ENCODE peak calls at places on chromosome 21, in eight cellular contexts. One of them, this sample, is unnamed.

GRCh38 chr21:39006653-39007417 is 176.4 kb downstream of the PSMG1 start:
- DNase-seq in omental fat pad: no peak
- DNase-seq in GM03348: no peak
- DNase-seq in HuH-7: no peak
- DNase-seq in GM23248: no peak
- DNase-seq in A549: no peak
- DNase-seq in dorsolateral prefrontal cortex: no peak
- DNase-seq in SHP77 treated with DMSO at 0.1 percent for 48 hours: no peak
- DNase-seq in this sample: no peak

GRCh38 chr21:31316488-31317169 is 27.4 kb downstream of the TIAM1 start:
- DNase-seq in omental fat pad: no peak
- DNase-seq in GM03348: no peak
- DNase-seq in HuH-7: no peak
- DNase-seq in GM23248: peak; percentile 46
- DNase-seq in A549: no peak
- DNase-seq in dorsolateral prefrontal cortex: no peak
- DNase-seq in SHP77 treated with DMSO at 0.1 percent for 48 hours: no peak
- DNase-seq in this sample: no peak

GRCh38 chr21:44907966-44908364 is 12.7 kb downstream of the ITGB2 start:
- DNase-seq in omental fat pad: peak; percentile 31
- DNase-seq in GM03348: peak; percentile 61
- DNase-seq in HuH-7: no peak
- DNase-seq in GM23248: peak; percentile 50
- DNase-seq in A549: no peak
- DNase-seq in dorsolateral prefrontal cortex: no peak
- DNase-seq in SHP77 treated with DMSO at 0.1 percent for 48 hours: no peak
- DNase-seq in this sample: no peak

GRCh38 chr21:40471103-40471502 is 375.9 kb downstream of the DSCAM start:
- DNase-seq in omental fat pad: no peak
- DNase-seq in GM03348: no peak
- DNase-seq in HuH-7: no peak
- DNase-seq in GM23248: no peak
- DNase-seq in A549: no peak
- DNase-seq in dorsolateral prefrontal cortex: no peak
- DNase-seq in SHP77 treated with DMSO at 0.1 percent for 48 hours: no peak
- DNase-seq in this sample: no peak

GRCh38 chr21:31509108-31510017 is 150.1 kb upstream of the SOD1 start:
- DNase-seq in omental fat pad: no peak
- DNase-seq in GM03348: no peak
- DNase-seq in HuH-7: peak; percentile 17
- DNase-seq in GM23248: peak; percentile 45
- DNase-seq in A549: peak; percentile 44
- DNase-seq in dorsolateral prefrontal cortex: peak; percentile 71
- DNase-seq in SHP77 treated with DMSO at 0.1 percent for 48 hours: peak; percentile 18
- DNase-seq in this sample: peak; percentile 81

GRCh38 chr21:32858628-32859027 is 87.1 kb upstream of the PAXBP1 start:
- DNase-seq in omental fat pad: no peak
- DNase-seq in GM03348: no peak
- DNase-seq in HuH-7: no peak
- DNase-seq in GM23248: no peak
- DNase-seq in A549: no peak
- DNase-seq in dorsolateral prefrontal cortex: no peak
- DNase-seq in SHP77 treated with DMSO at 0.1 percent for 48 hours: no peak
- DNase-seq in this sample: no peak

GRCh38 chr21:15206514-15206913 is 141.7 kb upstream of the NRIP1 start:
- DNase-seq in omental fat pad: no peak
- DNase-seq in GM03348: no peak
- DNase-seq in HuH-7: no peak
- DNase-seq in GM23248: no peak
- DNase-seq in A549: no peak
- DNase-seq in dorsolateral prefrontal cortex: no peak
- DNase-seq in SHP77 treated with DMSO at 0.1 percent for 48 hours: no peak
- DNase-seq in this sample: no peak

GRCh38 chr21:44986471-44987291 is 46.9 kb downstream of the SLX9 start:
- DNase-seq in omental fat pad: no peak
- DNase-seq in GM03348: no peak
- DNase-seq in HuH-7: no peak
- DNase-seq in GM23248: no peak
- DNase-seq in A549: no peak
- DNase-seq in dorsolateral prefrontal cortex: no peak
- DNase-seq in SHP77 treated with DMSO at 0.1 percent for 48 hours: no peak
- DNase-seq in this sample: no peak

GRCh38 chr21:14964658-14965057 is 100.1 kb downstream of the NRIP1 start:
- DNase-seq in omental fat pad: no peak
- DNase-seq in GM03348: no peak
- DNase-seq in HuH-7: no peak
- DNase-seq in GM23248: no peak
- DNase-seq in A549: no peak
- DNase-seq in dorsolateral prefrontal cortex: no peak
- DNase-seq in SHP77 treated with DMSO at 0.1 percent for 48 hours: no peak
- DNase-seq in this sample: no peak

GRCh38 chr21:25626752-25627151 is 12.3 kb upstream of the JAM2 start:
- DNase-seq in omental fat pad: no peak
- DNase-seq in GM03348: no peak
- DNase-seq in HuH-7: no peak
- DNase-seq in GM23248: no peak
- DNase-seq in A549: no peak
- DNase-seq in dorsolateral prefrontal cortex: no peak
- DNase-seq in SHP77 treated with DMSO at 0.1 percent for 48 hours: no peak
- DNase-seq in this sample: no peak

GRCh38 chr21:26170471-26171309 is at the start of gene APP:
- DNase-seq in omental fat pad: peak; percentile 64
- DNase-seq in GM03348: peak; percentile 97
- DNase-seq in HuH-7: peak; percentile 86
- DNase-seq in GM23248: peak; percentile 92
- DNase-seq in A549: peak; percentile 61
- DNase-seq in dorsolateral prefrontal cortex: peak; percentile 84
- DNase-seq in SHP77 treated with DMSO at 0.1 percent for 48 hours: peak; percentile 41
- DNase-seq in this sample: peak; percentile 95

GRCh38 chr21:33948096-33948950 is 32.7 kb upstream of the ATP5PO start:
- DNase-seq in omental fat pad: no peak
- DNase-seq in GM03348: no peak
- DNase-seq in HuH-7: peak; percentile 30
- DNase-seq in GM23248: peak; percentile 79
- DNase-seq in A549: peak; percentile 53
- DNase-seq in dorsolateral prefrontal cortex: peak; percentile 88
- DNase-seq in SHP77 treated with DMSO at 0.1 percent for 48 hours: peak; percentile 91
- DNase-seq in this sample: peak; percentile 39

GRCh38 chr21:44700101-44701022 is 3.4 kb downstream of the KRTAP10-12 start:
- DNase-seq in omental fat pad: no peak
- DNase-seq in GM03348: no peak
- DNase-seq in HuH-7: no peak
- DNase-seq in GM23248: no peak
- DNase-seq in A549: no peak
- DNase-seq in dorsolateral prefrontal cortex: no peak
- DNase-seq in SHP77 treated with DMSO at 0.1 percent for 48 hours: no peak
- DNase-seq in this sample: no peak

GRCh38 chr21:41766051-41766882 is 585 bp downstream of the RIPK4 start:
- DNase-seq in omental fat pad: no peak
- DNase-seq in GM03348: no peak
- DNase-seq in HuH-7: no peak
- DNase-seq in GM23248: peak; percentile 37
- DNase-seq in A549: no peak
- DNase-seq in dorsolateral prefrontal cortex: no peak
- DNase-seq in SHP77 treated with DMSO at 0.1 percent for 48 hours: no peak
- DNase-seq in this sample: no peak

GRCh38 chr21:28256420-28256831 is 736.3 kb downstream of the LTN1 start:
- DNase-seq in omental fat pad: no peak
- DNase-seq in GM03348: no peak
- DNase-seq in HuH-7: peak; percentile 21
- DNase-seq in GM23248: peak; percentile 18
- DNase-seq in A549: no peak
- DNase-seq in dorsolateral prefrontal cortex: no peak
- DNase-seq in SHP77 treated with DMSO at 0.1 percent for 48 hours: no peak
- DNase-seq in this sample: no peak

GRCh38 chr21:30882907-30883597 is 1.7 kb upstream of the KRTAP11-1 start:
- DNase-seq in omental fat pad: no peak
- DNase-seq in GM03348: no peak
- DNase-seq in HuH-7: no peak
- DNase-seq in GM23248: no peak
- DNase-seq in A549: no peak
- DNase-seq in dorsolateral prefrontal cortex: no peak
- DNase-seq in SHP77 treated with DMSO at 0.1 percent for 48 hours: no peak
- DNase-seq in this sample: no peak

GRCh38 chr21:18443686-18444085 is 40.1 kb upstream of the TMPRSS15 start:
- DNase-seq in omental fat pad: no peak
- DNase-seq in GM03348: no peak
- DNase-seq in HuH-7: no peak
- DNase-seq in GM23248: no peak
- DNase-seq in A549: no peak
- DNase-seq in dorsolateral prefrontal cortex: no peak
- DNase-seq in SHP77 treated with DMSO at 0.1 percent for 48 hours: no peak
- DNase-seq in this sample: no peak

GRCh38 chr21:45865106-45865835 is 116.3 kb upstream of the COL6A1 start:
- DNase-seq in omental fat pad: peak; percentile 17
- DNase-seq in GM03348: peak; percentile 78
- DNase-seq in HuH-7: no peak
- DNase-seq in GM23248: peak; percentile 84
- DNase-seq in A549: no peak
- DNase-seq in dorsolateral prefrontal cortex: no peak
- DNase-seq in SHP77 treated with DMSO at 0.1 percent for 48 hours: no peak
- DNase-seq in this sample: no peak

GRCh38 chr21:16215193-16215592 is 485.4 kb downstream of the USP25 start:
- DNase-seq in omental fat pad: no peak
- DNase-seq in GM03348: no peak
- DNase-seq in HuH-7: no peak
- DNase-seq in GM23248: no peak
- DNase-seq in A549: no peak
- DNase-seq in dorsolateral prefrontal cortex: no peak
- DNase-seq in SHP77 treated with DMSO at 0.1 percent for 48 hours: no peak
- DNase-seq in this sample: no peak

GRCh38 chr21:37375866-37376574 is 9.4 kb downstream of the DYRK1A start:
- DNase-seq in omental fat pad: no peak
- DNase-seq in GM03348: no peak
- DNase-seq in HuH-7: no peak
- DNase-seq in GM23248: no peak
- DNase-seq in A549: no peak
- DNase-seq in dorsolateral prefrontal cortex: no peak
- DNase-seq in SHP77 treated with DMSO at 0.1 percent for 48 hours: no peak
- DNase-seq in this sample: no peak

GRCh38 chr21:44079446-44079845 is 27.8 kb upstream of the PWP2 start:
- DNase-seq in omental fat pad: no peak
- DNase-seq in GM03348: no peak
- DNase-seq in HuH-7: no peak
- DNase-seq in GM23248: no peak
- DNase-seq in A549: no peak
- DNase-seq in dorsolateral prefrontal cortex: no peak
- DNase-seq in SHP77 treated with DMSO at 0.1 percent for 48 hours: no peak
- DNase-seq in this sample: no peak

GRCh38 chr21:43354666-43355065 is 72.3 kb downstream of the SIK1 start:
- DNase-seq in omental fat pad: no peak
- DNase-seq in GM03348: no peak
- DNase-seq in HuH-7: no peak
- DNase-seq in GM23248: no peak
- DNase-seq in A549: no peak
- DNase-seq in dorsolateral prefrontal cortex: no peak
- DNase-seq in SHP77 treated with DMSO at 0.1 percent for 48 hours: no peak
- DNase-seq in this sample: no peak